ENCODE peak calls at places on chromosomes 11 and 22, in five cellular contexts. L is NCI-H774; B is ELF-1; U is activated CD4-positive, CD25-positive, alpha-beta regulatory T cell; P is cardiac fibroblast. A is an unnamed sample.

GRCh38 chr11:95245038-95245437 is 14.0 kb upstream of the SESN3 start:
- DNase-seq in B (peak; percentile 81), U (no peak), P (peak; percentile 71), L (no peak), A (peak; percentile 45)

GRCh38 chr11:76656571-76657081 is 13.9 kb downstream of the LRRC32 start:
- DNase-seq in P (no peak), U (no peak), B (no peak), L (no peak), A (no peak)

GRCh38 chr11:19370100-19370861 is 129.5 kb upstream of the E2F8 start:
- DNase-seq in B (peak; percentile 62), L (no peak), U (no peak), P (peak; percentile 94), A (peak; percentile 29)

GRCh38 chr22:47247609-47248240 is 485.3 kb downstream of the TBC1D22A start:
- DNase-seq in B (no peak), P (no peak), U (no peak), L (no peak), A (no peak)

GRCh38 chr11:65555693-65556231 is 2.4 kb downstream of the LTBP3 start:
- DNase-seq in P (peak; percentile 83), B (no peak), U (no peak), L (no peak), A (peak; percentile 77)

GRCh38 chr11:25423436-25424184 is 908.3 kb upstream of the ANO3 start:
- DNase-seq in U (no peak), P (peak; percentile 55), B (no peak), L (no peak), A (peak; percentile 80)

GRCh38 chr11:134572741-134573675 is 161.0 kb upstream of the B3GAT1 start:
- DNase-seq in P (no peak), B (no peak), U (no peak), L (no peak), A (no peak)

GRCh38 chr11:44464741-44465140 is 100.7 kb upstream of the CD82 start:
- DNase-seq in U (no peak), P (peak; percentile 6), L (peak; percentile 12), B (no peak), A (no peak)

GRCh38 chr11:27795955-27796861 is 96.0 kb upstream of the BDNF start:
- DNase-seq in L (peak; percentile 86), P (no peak), U (no peak), B (peak; percentile 82), A (peak; percentile 27)

GRCh38 chr11:61532136-61533038 is 23.8 kb downstream of the LRRC10B start:
- DNase-seq in U (no peak), P (peak; percentile 36), L (peak; percentile 70), B (peak; percentile 90), A (peak; percentile 25)

GRCh38 chr11:32379714-32380113 is 55.6 kb downstream of the WT1 start:
- DNase-seq in L (no peak), B (no peak), P (no peak), U (no peak), A (no peak)

GRCh38 chr11:106344392-106344791 is 266.9 kb downstream of the AASDHPPT start:
- DNase-seq in L (no peak), P (peak; percentile 70), U (no peak), B (no peak), A (no peak)

GRCh38 chr11:44607324-44607962 is 42.0 kb downstream of the CD82 start:
- DNase-seq in B (no peak), L (no peak), U (no peak), P (peak; percentile 36), A (peak; percentile 79)

GRCh38 chr11:72671144-72672099 is 2.8 kb downstream of the PDE2A start:
- DNase-seq in L (no peak), P (no peak), B (no peak), U (no peak), A (no peak)

GRCh38 chr22:27966168-27967064 is 47.4 kb upstream of the PITPNB start:
- DNase-seq in U (no peak), B (no peak), L (no peak), P (no peak), A (no peak)

GRCh38 chr11:126647735-126648134 is 292.2 kb downstream of the ST3GAL4 start:
- DNase-seq in B (peak; percentile 23), U (no peak), P (peak; percentile 75), L (no peak), A (peak; percentile 3)

GRCh38 chr11:61718613-61719302 is 33.7 kb upstream of the MYRF start:
- DNase-seq in L (no peak), U (no peak), B (peak; percentile 86), P (peak; percentile 56), A (peak; percentile 82)

GRCh38 chr11:125286486-125286885 is 121.9 kb downstream of the PKNOX2 start:
- DNase-seq in P (no peak), B (no peak), U (no peak), L (no peak), A (no peak)

GRCh38 chr22:37153901-37154300 is 4.2 kb upstream of the IL2RB start:
- DNase-seq in B (no peak), U (no peak), L (no peak), P (no peak), A (no peak)

GRCh38 chr11:100827934-100828661 is 141.0 kb downstream of the ARHGAP42 start:
- DNase-seq in L (no peak), U (no peak), B (peak; percentile 41), P (peak; percentile 68), A (peak; percentile 75)

GRCh38 chr11:132357811-132358572 is 987.6 kb downstream of the NTM start:
- DNase-seq in B (no peak), P (no peak), L (no peak), U (no peak), A (no peak)

A was measured in mesenchymal stem cell.